ENCODE peak calls at places on chromosomes 12 and 14, in four cellular contexts. M is lower leg skin, E is cardiac fibroblast, T is GM13977. P is an unnamed sample.

GRCh38 chr12:70733385-70733784 is 96.2 kb upstream of the PTPRB start:
- DNase-seq in T (peak), M (no peak), E (peak), P (no peak)

GRCh38 chr12:40287369-40287975 is 62.7 kb downstream of the LRRK2 start:
- DNase-seq in E (no peak), M (no peak), T (no peak), P (no peak)

GRCh38 chr12:120583478-120584030 is 2.4 kb upstream of the POP5 start:
- DNase-seq in E (peak), T (peak), M (peak), P (peak)

GRCh38 chr12:45174595-45174994 is 41.3 kb upstream of the ANO6 start:
- DNase-seq in T (no peak), E (no peak), M (no peak), P (no peak)

GRCh38 chr14:67965684-67966083 is 146.1 kb downstream of the RAD51B start:
- DNase-seq in M (no peak), T (no peak), E (no peak), P (no peak)

GRCh38 chr14:89357655-89358297 is 59.3 kb downstream of the FOXN3 start:
- DNase-seq in T (no peak), M (no peak), E (no peak), P (no peak)

GRCh38 chr12:51862947-51863346 is 14.4 kb upstream of the FIGNL2 start:
- DNase-seq in M (no peak), T (no peak), E (no peak), P (no peak)

GRCh38 chr12:7188557-7189397 is 709 bp upstream of the PEX5 start:
- DNase-seq in M (peak), T (peak), E (peak), P (peak)

GRCh38 chr12:91180577-91180976 is 2.0 kb downstream of the DCN start:
- DNase-seq in E (peak), T (no peak), M (no peak), P (no peak)

GRCh38 chr14:36091096-36091495 is 85.4 kb downstream of the PTCSC3 start:
- DNase-seq in M (no peak), E (peak), T (no peak), P (no peak)

GRCh38 chr12:125187148-125187733 is 122.0 kb downstream of the AACS start:
- DNase-seq in M (no peak), T (no peak), E (peak), P (no peak)

GRCh38 chr14:89221109-89221508 is 195.9 kb downstream of the FOXN3 start:
- DNase-seq in T (no peak), M (no peak), E (peak), P (no peak)

GRCh38 chr14:60637138-60637489 is 12.2 kb downstream of the SIX1 start:
- DNase-seq in M (no peak), T (no peak), E (no peak), P (no peak)

GRCh38 chr12:91577586-91578539 is 395.2 kb upstream of the DCN start:
- DNase-seq in T (peak), M (no peak), E (peak), P (no peak)

GRCh38 chr12:613996-614726 is 49.1 kb downstream of the NINJ2 start:
- DNase-seq in T (no peak), E (peak), M (no peak), P (peak)

GRCh38 chr12:38053655-38054464 is 262.7 kb upstream of the ALG10B start:
- DNase-seq in E (no peak), M (no peak), T (peak), P (no peak)
- TF ChIP-seq CTCF in E (no peak), M (no peak), T (no peak), P (no peak)

GRCh38 chr12:93957870-93958269 is 190.5 kb upstream of the PLXNC1 start:
- DNase-seq in M (no peak), E (peak), T (no peak), P (no peak)
- TF ChIP-seq CTCF in M (no peak), E (no peak), T (no peak), P (no peak)

DNA sequence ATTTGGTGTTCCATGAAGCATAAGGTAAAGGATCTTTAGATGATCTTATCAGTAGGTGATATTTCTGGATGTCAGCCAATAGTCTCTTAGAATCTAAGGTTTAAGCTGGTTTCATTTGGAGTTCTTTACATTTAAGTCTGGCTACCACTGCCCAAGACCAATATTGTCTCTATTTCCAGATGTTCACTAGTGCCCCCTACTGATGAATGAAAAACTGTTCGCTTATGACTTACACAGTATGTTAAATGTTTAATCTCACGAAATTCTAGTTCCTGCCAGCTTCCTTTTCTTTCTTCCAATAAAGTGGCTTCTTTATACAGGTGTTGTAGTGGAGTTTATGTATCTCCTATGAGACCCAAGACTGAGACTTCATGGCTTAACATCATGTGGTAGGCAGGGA is 31.8 kb upstream of the MIS18BP1 start:
- DNase-seq in T (no peak), M (no peak), E (peak), P (no peak)
- TF ChIP-seq CTCF in T (no peak), M (no peak), E (no peak), P (no peak)

GRCh38 chr12:121626853-121627623 is 708 bp downstream of the ORAI1 start:
- DNase-seq in T (peak), M (peak), E (peak), P (peak)
- TF ChIP-seq CTCF in T (peak), M (no peak), E (peak), P (no peak)

DNA sequence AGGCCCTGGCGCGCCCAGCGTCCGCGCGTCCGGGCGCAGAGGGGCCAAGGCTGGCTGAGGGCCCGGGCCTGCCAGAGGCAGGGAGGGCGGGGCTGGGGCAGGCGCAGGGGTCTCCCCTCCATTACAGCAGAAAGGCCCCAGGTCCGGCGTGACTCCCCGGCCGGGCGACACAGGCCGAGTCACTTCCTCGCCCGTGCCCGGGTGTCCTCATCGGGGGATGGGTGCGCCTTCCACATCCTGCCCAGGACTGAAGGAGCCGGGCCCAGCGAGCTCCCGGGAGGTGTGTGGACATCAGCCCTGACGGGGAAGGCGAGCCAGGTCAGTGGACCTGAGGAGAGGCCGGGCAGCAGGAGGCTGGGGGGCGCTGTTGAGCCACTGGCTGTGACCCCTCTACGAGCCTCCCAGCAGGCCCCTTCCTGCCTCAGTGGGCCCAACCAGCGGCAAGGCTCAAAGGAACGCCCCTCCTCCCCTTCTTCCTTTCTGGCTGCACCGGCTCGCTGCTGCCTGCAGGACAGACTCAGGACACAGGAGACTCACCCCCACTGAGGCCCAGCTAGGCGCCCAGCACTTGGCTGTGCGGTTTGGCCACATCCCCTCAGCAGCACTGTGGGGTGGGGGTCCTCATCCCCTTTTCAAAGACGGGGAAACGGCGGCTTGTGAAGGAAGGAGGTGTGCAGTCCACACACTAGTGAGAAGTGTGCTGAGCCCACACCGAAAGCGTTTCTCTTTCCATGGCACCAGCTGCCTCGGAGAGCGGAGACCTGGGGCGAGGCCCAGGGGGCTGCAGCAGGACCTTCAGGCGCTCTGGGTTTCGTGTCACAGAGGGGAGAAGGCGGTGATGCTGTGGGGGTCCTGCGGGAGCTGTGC is 606 bp downstream of the TNFAIP2 start:
- DNase-seq in T (no peak), E (peak), M (peak), P (no peak)
- TF ChIP-seq CTCF in T (peak), E (peak), M (no peak), P (no peak)

DNA sequence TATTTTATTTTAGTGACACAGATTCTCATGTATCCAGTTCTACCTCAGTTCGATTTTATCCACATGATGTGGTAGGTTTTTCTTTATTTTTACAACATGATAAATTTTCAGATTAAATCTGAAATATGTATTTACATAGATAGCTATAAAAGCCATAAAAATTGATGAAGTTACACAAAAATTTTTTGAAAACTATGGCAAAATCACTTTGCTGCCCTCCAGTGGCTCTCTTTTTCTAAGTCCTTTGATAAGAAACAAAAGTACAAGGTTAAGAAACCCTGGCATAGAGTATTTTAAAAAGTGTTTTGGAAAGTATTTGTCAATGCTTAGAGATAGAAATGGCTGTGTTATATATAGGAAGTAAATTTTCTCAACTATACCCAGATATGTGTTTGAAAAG is 104.2 kb downstream of the PCNX1 start:
- DNase-seq in E (peak), M (no peak), T (no peak), P (no peak)
- TF ChIP-seq CTCF in E (peak), M (no peak), T (no peak), P (no peak)